ENCODE peak calls at places on chromosomes 3 and 15, in four cellular contexts. F is K562, H is H1, X is HepG2. W is an unnamed sample.

GRCh38 chr3:31958721-31959152 is 22.3 kb downstream of the OSBPL10 start:
- DNase-seq in X (no peak), H (no peak), F (no peak), W (no peak)

GRCh38 chr3:131142580-131142979 is 115.9 kb downstream of the NEK11 start:
- DNase-seq in F (no peak), X (no peak), H (no peak), W (no peak)

GRCh38 chr3:67715911-67716310 is 61.5 kb upstream of the SUCLG2 start:
- DNase-seq in H (no peak), F (no peak), X (no peak), W (no peak)

GRCh38 chr15:20645956-20646355 is 104.4 kb upstream of the GOLGA6L6 start:
- DNase-seq in H (no peak), F (no peak), X (no peak), W (no peak)

GRCh38 chr3:155664922-155665695 is 79.8 kb downstream of the PLCH1 start:
- DNase-seq in X (peak; percentile 65), F (peak; percentile 24), H (no peak), W (peak; percentile 38)

GRCh38 chr3:126104028-126104635 is 20.2 kb upstream of the SLC41A3 start:
- DNase-seq in H (no peak), X (no peak), F (no peak), W (no peak)

GRCh38 chr3:191234216-191234615 is 35.2 kb downstream of the OSTN start:
- DNase-seq in X (no peak), F (no peak), H (no peak), W (no peak)

GRCh38 chr3:186209810-186210752 is 101.2 kb upstream of the ETV5 start:
- DNase-seq in X (peak; percentile 84), H (no peak), F (peak; percentile 53), W (no peak)

GRCh38 chr3:110526732-110527727 is 544.6 kb upstream of the NECTIN3 start:
- DNase-seq in X (no peak), F (peak; percentile 70), H (no peak), W (peak; percentile 55)

GRCh38 chr3:42036483-42036823 is 54.7 kb upstream of the TRAK1 start:
- DNase-seq in X (peak; percentile 58), F (peak; percentile 58), H (no peak), W (no peak)

GRCh38 chr3:48226959-48227358 is 3.7 kb downstream of the CAMP start:
- DNase-seq in F (no peak), X (no peak), H (no peak), W (no peak)

GRCh38 chr3:11591006-11591360 is 52.7 kb downstream of the VGLL4 start:
- DNase-seq in X (no peak), F (no peak), H (no peak), W (no peak)

GRCh38 chr3:127715541-127715940 is 42.8 kb downstream of the ABTB1 start:
- DNase-seq in H (no peak), F (no peak), X (no peak), W (no peak)

DNA sequence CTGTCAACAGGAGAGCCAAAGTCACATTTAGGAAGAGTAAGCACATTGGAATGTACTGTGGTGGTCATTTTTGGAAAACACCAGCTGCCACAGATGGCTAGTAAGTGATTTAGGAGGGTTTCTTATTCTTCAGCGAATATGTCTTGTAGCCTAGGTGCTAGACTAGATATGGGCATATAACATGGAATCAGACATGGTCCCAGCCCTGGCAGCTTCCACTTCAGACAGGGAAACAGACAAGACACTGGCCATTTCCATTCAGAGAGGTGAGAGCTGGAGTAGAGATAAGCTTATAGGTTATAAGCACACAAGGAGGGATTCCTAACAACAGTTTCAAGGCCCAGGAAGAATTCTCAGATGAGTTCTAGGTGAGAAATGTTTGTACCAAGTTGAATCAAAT is 28.2 kb upstream of the BFSP2 start:
- DNase-seq in X (no peak), H (no peak), F (no peak), W (no peak)
- TF ChIP-seq MAX in X (no peak), H (no peak), F (no peak), W (no peak)

GRCh38 chr15:63450884-63451225 is 53.5 kb upstream of the USP3 start:
- DNase-seq in X (no peak), F (no peak), H (no peak), W (no peak)
- TF ChIP-seq FOSL1 in X (no peak), F (no peak), H (no peak), W (no peak)

GRCh38 chr3:156806698-156807097 is 19.5 kb upstream of the LEKR1 start:
- DNase-seq in F (no peak), X (no peak), H (no peak), W (no peak)

GRCh38 chr3:156812521-156813335 is 13.4 kb upstream of the LEKR1 start:
- DNase-seq in H (no peak), X (peak; percentile 82), F (peak; percentile 83), W (no peak)

GRCh38 chr3:156808025-156808424 is 18.1 kb upstream of the LEKR1 start:
- DNase-seq in H (no peak), F (no peak), X (no peak), W (no peak)

GRCh38 chr3:156814295-156814694 is 11.9 kb upstream of the LEKR1 start:
- DNase-seq in H (no peak), F (no peak), X (no peak), W (no peak)

GRCh38 chr3:156811092-156811862 is 14.9 kb upstream of the LEKR1 start:
- DNase-seq in H (no peak), X (no peak), F (no peak), W (no peak)
- H3K4me1 ChIP-seq in H (peaks cover 3% of the 10 kb centered on the region), X (peaks cover 25% of the 10 kb centered on the region), F (peaks cover 26% of the 10 kb centered on the region), W (peaks cover 18% of the 10 kb centered on the region)

GRCh38 chr3:94311651-94312050 is 248.8 kb downstream of the NSUN3 start:
- DNase-seq in X (no peak), F (no peak), H (no peak), W (no peak)
- TF ChIP-seq MAX in X (no peak), F (no peak), H (no peak), W (no peak)

GRCh38 chr15:65382146-65382491 is 4.3 kb upstream of the IGDCC3 start:
- DNase-seq in H (no peak), F (no peak), X (no peak), W (no peak)

GRCh38 chr15:65377105-65377975 is 462 bp downstream of the IGDCC3 start:
- DNase-seq in X (no peak), H (no peak), F (no peak), W (no peak)

GRCh38 chr15:65377976-65378366 is at the start of gene IGDCC3:
- DNase-seq in F (no peak), X (peak; percentile 81), H (no peak), W (no peak)

GRCh38 chr15:65381445-65382145 is 3.8 kb upstream of the IGDCC3 start:
- DNase-seq in F (no peak), X (no peak), H (no peak), W (no peak)

GRCh38 chr15:65379986-65380385 is 2.2 kb upstream of the IGDCC3 start:
- DNase-seq in F (no peak), H (no peak), X (no peak), W (no peak)
- TF ChIP-seq FOSL1 in F (no peak), H (no peak), X (no peak), W (no peak)

GRCh38 chr3:30630238-30631030 is 24.0 kb downstream of the TGFBR2 start:
- DNase-seq in X (no peak), F (no peak), H (no peak), W (no peak)
- H3K4me1 ChIP-seq in X (peaks cover 100% of the 10 kb centered on the region), F (no peaks in the 10 kb centered on the region), H (peaks cover 10% of the 10 kb centered on the region), W (peaks cover 90% of the 10 kb centered on the region)

GRCh38 chr15:60949034-60949977 is 279.8 kb downstream of the RORA start:
- DNase-seq in F (no peak), H (no peak), X (no peak), W (no peak)
- TF ChIP-seq MAX in F (no peak), H (no peak), X (no peak), W (no peak)

GRCh38 chr3:55630921-55631299 is 143.8 kb upstream of the WNT5A start:
- DNase-seq in X (no peak), H (no peak), F (no peak), W (no peak)
- TF ChIP-seq FOSL1 in X (no peak), H (no peak), F (no peak), W (no peak)

GRCh38 chr15:22956980-22957264 is 23.2 kb downstream of the CYFIP1 start:
- DNase-seq in F (no peak), X (no peak), H (no peak), W (no peak)
- H3K4me1 ChIP-seq in F (no peaks in the 10 kb centered on the region), X (peaks cover 32% of the 10 kb centered on the region), H (peaks cover 6% of the 10 kb centered on the region), W (no peaks in the 10 kb centered on the region)

GRCh38 chr3:50068134-50068533 is 20.6 kb upstream of the RBM5 start:
- DNase-seq in H (no peak), X (no peak), F (no peak), W (no peak)
- TF ChIP-seq MAX in H (no peak), X (no peak), F (no peak), W (no peak)

W was measured in HCT116.